ENCODE peak calls at places on chromosome 12, in seven cellular contexts. T is activated naive CD8-positive, alpha-beta T cell treated with anti-CD3 and anti-CD28 coated beads, Interleukin-2, amount 50 U/mL, for 24 hours; U is heart right ventricle; R is lower lobe of right lung; N is left cardiac atrium; X is activated T-cell treated with anti-CD3 and anti-CD28 coated beads, Interleukin-2, amount 50 U/mL, for 4 hours; G is right cardiac atrium. F is an unnamed sample.

GRCh38 chr12:76720068-76720467 is 43.8 kb upstream of the ZDHHC17 start:
- ATAC-seq in T (no peak), U (no peak), R (no peak), N (no peak), X (no peak), G (no peak), F (no peak)

GRCh38 chr12:82524636-82525035 is 162.1 kb upstream of the TMTC2 start:
- ATAC-seq in T (no peak), U (no peak), R (no peak), N (no peak), X (no peak), G (no peak), F (no peak)

GRCh38 chr12:92603741-92604432 is 98.9 kb upstream of the PLEKHG7 start:
- ATAC-seq in T (peak; percentile 77), U (no peak), R (peak; percentile 39), N (no peak), X (peak; percentile 94), G (no peak), F (no peak)

GRCh38 chr12:99146185-99146584 is 501.1 kb downstream of the APAF1 start:
- ATAC-seq in T (no peak), U (no peak), R (no peak), N (no peak), X (no peak), G (peak; percentile 38), F (no peak)

GRCh38 chr12:105841880-105842279 is 296.9 kb downstream of the NUAK1 start:
- ATAC-seq in T (no peak), U (no peak), R (peak; percentile 65), N (no peak), X (no peak), G (no peak), F (no peak)

GRCh38 chr12:56007892-56008471 is 10.9 kb downstream of the SUOX start:
- ATAC-seq in T (no peak), U (peak; percentile 9), R (no peak), N (peak; percentile 17), X (peak; percentile 12), G (peak; percentile 2), F (peak; percentile 23)

GRCh38 chr12:101729842-101730241 is 9.4 kb downstream of the SYCP3 start:
- ATAC-seq in T (no peak), U (no peak), R (no peak), N (no peak), X (no peak), G (no peak), F (no peak)

GRCh38 chr12:100919116-100919515 is 124.5 kb downstream of the ANO4 start:
- ATAC-seq in T (no peak), U (no peak), R (no peak), N (no peak), X (no peak), G (no peak), F (no peak)

GRCh38 chr12:51959211-51959610 is 7.7 kb downstream of the ACVR1B start:
- ATAC-seq in T (no peak), U (peak; percentile 38), R (no peak), N (peak; percentile 32), X (no peak), G (no peak), F (peak; percentile 51)

GRCh38 chr12:15886372-15887042 is 4.3 kb downstream of the STRAP start:
- ATAC-seq in T (no peak), U (no peak), R (no peak), N (no peak), X (no peak), G (no peak), F (no peak)

GRCh38 chr12:77720258-77720657 is 110.4 kb upstream of the NAV3 start:
- ATAC-seq in T (no peak), U (no peak), R (no peak), N (no peak), X (no peak), G (no peak), F (no peak)

GRCh38 chr12:56350662-56351061 is 9.2 kb downstream of the STAT2 start:
- ATAC-seq in T (no peak), U (no peak), R (no peak), N (no peak), X (no peak), G (no peak), F (no peak)

GRCh38 chr12:55698241-55698955 is 9.3 kb downstream of the ITGA7 start:
- ATAC-seq in T (no peak), U (no peak), R (no peak), N (no peak), X (no peak), G (no peak), F (no peak)

GRCh38 chr12:116222358-116222757 is 55.1 kb downstream of the MED13L start:
- ATAC-seq in T (no peak), U (peak; percentile 74), R (peak; percentile 73), N (peak; percentile 57), X (no peak), G (peak; percentile 67), F (peak; percentile 86)

GRCh38 chr12:103698752-103699540 is 111.9 kb downstream of the STAB2 start:
- ATAC-seq in T (peak; percentile 74), U (no peak), R (peak; percentile 77), N (peak; percentile 19), X (no peak), G (peak; percentile 79), F (peak; percentile 57)